ENCODE peak calls at places on chromosomes 11 and 22, in six cellular contexts. N is A549; L is OCI-LY7; Q is effector CD4-positive, alpha-beta T cell; S is activated T-helper 9 cell treated with anti-CD3 and anti-CD28 coated beads, Interleukin-2, amount 50 U/mL, for 16 hours; Z is ascending aorta. R is an unnamed sample.

GRCh38 chr11:77071671-77072605 is 5.2 kb downstream of the CAPN5 start:
- DNase-seq in N (no peak), L (no peak), Q (no peak), S (no peak), Z (peak; percentile 62), R (no peak)

GRCh38 chr11:12794556-12795230 is 120.5 kb downstream of the TEAD1 start:
- DNase-seq in N (no peak), L (no peak), Q (no peak), S (no peak), Z (no peak), R (no peak)

GRCh38 chr11:125085301-125086081 is 22.4 kb downstream of the SLC37A2 start:
- DNase-seq in N (no peak), L (no peak), Q (no peak), S (no peak), Z (no peak), R (no peak)

GRCh38 chr11:87368876-87369480 is 331.2 kb downstream of the TMEM135 start:
- DNase-seq in N (no peak), L (no peak), Q (no peak), S (no peak), Z (no peak), R (no peak)

GRCh38 chr11:2305862-2306823 is 4.3 kb downstream of the TSPAN32 start:
- DNase-seq in N (no peak), L (peak; percentile 17), Q (no peak), S (no peak), Z (peak; percentile 76), R (no peak)

GRCh38 chr11:96085349-96085910 is 161.5 kb upstream of the MTMR2 start:
- DNase-seq in N (no peak), L (no peak), Q (no peak), S (no peak), Z (no peak), R (no peak)

GRCh38 chr22:41917906-41918791 is 3.3 kb upstream of the SHISA8 start:
- DNase-seq in N (no peak), L (peak; percentile 47), Q (no peak), S (no peak), Z (peak; percentile 76), R (peak; percentile 88)

GRCh38 chr22:50226224-50227165 is 18.3 kb downstream of the TUBGCP6 start:
- DNase-seq in N (no peak), L (no peak), Q (no peak), S (no peak), Z (no peak), R (no peak)

GRCh38 chr11:111137846-111138245 is 107.7 kb upstream of the POU2AF2 start:
- DNase-seq in N (no peak), L (no peak), Q (no peak), S (no peak), Z (no peak), R (no peak)

GRCh38 chr11:2688381-2689231 is 11.2 kb downstream of the KCNQ1OT1 start:
- DNase-seq in N (no peak), L (no peak), Q (no peak), S (no peak), Z (no peak), R (no peak)

GRCh38 chr11:2360081-2360642 is 16.9 kb upstream of the CD81 start:
- DNase-seq in N (no peak), L (no peak), Q (no peak), S (no peak), Z (no peak), R (no peak)

GRCh38 chr11:23540101-23540561 is 679.9 kb upstream of the CCDC179 start:
- DNase-seq in N (peak; percentile 18), L (peak; percentile 33), Q (no peak), S (no peak), Z (no peak), R (peak; percentile 86)

GRCh38 chr11:46642627-46643335 is 25.4 kb downstream of the ATG13 start:
- DNase-seq in N (no peak), L (no peak), Q (no peak), S (no peak), Z (no peak), R (no peak)

GRCh38 chr11:121341609-121342008 is 49.0 kb downstream of the SC5D start:
- DNase-seq in N (no peak), L (peak; percentile 60), Q (no peak), S (no peak), Z (no peak), R (no peak)

GRCh38 chr11:117096140-117096972 is 1.9 kb downstream of the SIK3 start:
- DNase-seq in N (no peak), L (peak; percentile 75), Q (peak; percentile 43), S (no peak), Z (no peak), R (peak; percentile 42)

GRCh38 chr11:60396790-60397189 is 531 bp downstream of the MS4A14 start:
- DNase-seq in N (no peak), L (peak; percentile 53), Q (no peak), S (no peak), Z (no peak), R (peak; percentile 91)

GRCh38 chr11:94909371-94909820 is 64.0 kb downstream of the CWC15 start:
- DNase-seq in N (no peak), L (no peak), Q (no peak), S (no peak), Z (no peak), R (no peak)

GRCh38 chr11:71286701-71287643 is 34.6 kb upstream of the SHANK2 start:
- DNase-seq in N (no peak), L (no peak), Q (no peak), S (no peak), Z (peak; percentile 50), R (no peak)

GRCh38 chr11:6438979-6439571 is 1.7 kb downstream of the HPX start:
- DNase-seq in N (peak; percentile 65), L (peak; percentile 72), Q (no peak), S (peak; percentile 12), Z (no peak), R (peak; percentile 78)

GRCh38 chr22:17009640-17010291 is 1.7 kb upstream of the GAB4 start:
- DNase-seq in N (no peak), L (peak; percentile 34), Q (no peak), S (no peak), Z (no peak), R (peak; percentile 67)

GRCh38 chr11:110000045-110000502 is 93.1 kb upstream of the ZC3H12C start:
- DNase-seq in N (peak; percentile 38), L (peak; percentile 14), Q (no peak), S (no peak), Z (peak; percentile 66), R (peak; percentile 61)

GRCh38 chr11:68150029-68150428 is 28.8 kb upstream of the CHKA start:
- DNase-seq in N (no peak), L (no peak), Q (no peak), S (no peak), Z (no peak), R (no peak)

GRCh38 chr11:104092744-104093143 is 56.3 kb downstream of the DDI1 start:
- DNase-seq in N (no peak), L (no peak), Q (no peak), S (no peak), Z (no peak), R (peak; percentile 77)

GRCh38 chr22:43001271-43002197 is 13.4 kb downstream of the PACSIN2 start:
- DNase-seq in N (no peak), L (peak; percentile 15), Q (no peak), S (no peak), Z (no peak), R (no peak)

GRCh38 chr22:50360578-50360977 is 17.5 kb downstream of the PPP6R2 start:
- DNase-seq in N (no peak), L (no peak), Q (no peak), S (no peak), Z (no peak), R (no peak)

GRCh38 chr22:33519140-33519973 is 400.9 kb downstream of the LARGE1 start:
- DNase-seq in N (peak; percentile 46), L (peak; percentile 84), Q (no peak), S (no peak), Z (no peak), R (peak; percentile 89)

R was measured in Karpas-422.